ENCODE peak calls at places on chromosomes 2 and 18, in four cellular contexts. One of them, this sample, is unnamed.

GRCh38 chr18:60684843-60685513 is 312.4 kb upstream of the MC4R start:
- DNase-seq in HCT116: peak
- DNase-seq in DND-41: no peak
- DNase-seq in astrocyte: peak
- DNase-seq in this sample: no peak

GRCh38 chr18:77068890-77069312 is 63.7 kb downstream of the MBP start:
- DNase-seq in astrocyte: no peak
- DNase-seq in DND-41: no peak
- DNase-seq in HCT116: no peak
- DNase-seq in this sample: no peak

GRCh38 chr2:204177251-204177976 is 240.9 kb downstream of the ICOS start:
- DNase-seq in astrocyte: no peak
- DNase-seq in HCT116: no peak
- DNase-seq in DND-41: no peak
- DNase-seq in this sample: no peak

GRCh38 chr2:197538412-197538811 is 22.5 kb downstream of the MOB4 start:
- DNase-seq in astrocyte: peak
- DNase-seq in HCT116: no peak
- DNase-seq in DND-41: no peak
- DNase-seq in this sample: no peak

GRCh38 chr2:44148997-44149396 is 19.7 kb upstream of the PPM1B start:
- DNase-seq in astrocyte: no peak
- DNase-seq in DND-41: no peak
- DNase-seq in HCT116: no peak
- DNase-seq in this sample: no peak

GRCh38 chr2:101270700-101271259 is 18.1 kb downstream of the CNOT11 start:
- DNase-seq in DND-41: no peak
- DNase-seq in HCT116: no peak
- DNase-seq in astrocyte: no peak
- DNase-seq in this sample: no peak

GRCh38 chr18:8876887-8877286 is 171.5 kb downstream of the MTCL1 start:
- DNase-seq in astrocyte: no peak
- DNase-seq in HCT116: no peak
- DNase-seq in DND-41: no peak
- DNase-seq in this sample: no peak

GRCh38 chr2:70703900-70704549 is 64.0 kb downstream of the ADD2 start:
- DNase-seq in HCT116: no peak
- DNase-seq in astrocyte: peak
- DNase-seq in DND-41: no peak
- DNase-seq in this sample: no peak

GRCh38 chr2:121790276-121790956 is 35.0 kb downstream of the TSN start:
- DNase-seq in astrocyte: peak
- DNase-seq in HCT116: peak
- DNase-seq in DND-41: no peak
- DNase-seq in this sample: peak

GRCh38 chr2:181573140-181573736 is 83.7 kb downstream of the CERKL start:
- DNase-seq in astrocyte: peak
- DNase-seq in DND-41: peak
- DNase-seq in HCT116: peak
- DNase-seq in this sample: no peak

GRCh38 chr2:12606472-12607000 is 110.2 kb upstream of the TRIB2 start:
- DNase-seq in DND-41: no peak
- DNase-seq in astrocyte: peak
- DNase-seq in HCT116: no peak
- DNase-seq in this sample: no peak

GRCh38 chr2:45964226-45964841 is 312.9 kb downstream of the PRKCE start:
- DNase-seq in astrocyte: peak
- DNase-seq in HCT116: peak
- DNase-seq in DND-41: peak
- DNase-seq in this sample: peak

GRCh38 chr2:39664898-39665591 is 672 bp upstream of the TMEM178A start:
- DNase-seq in astrocyte: no peak
- DNase-seq in DND-41: no peak
- DNase-seq in HCT116: no peak
- DNase-seq in this sample: no peak

GRCh38 chr2:69180974-69181373 is 168.0 kb downstream of the ANTXR1 start:
- DNase-seq in astrocyte: no peak
- DNase-seq in DND-41: no peak
- DNase-seq in HCT116: no peak
- DNase-seq in this sample: no peak

GRCh38 chr2:120600786-120601185 is 134.9 kb upstream of the GLI2 start:
- DNase-seq in astrocyte: no peak
- DNase-seq in HCT116: no peak
- DNase-seq in DND-41: no peak
- DNase-seq in this sample: no peak

GRCh38 chr18:58893388-58894099 is 28.9 kb downstream of the ZNF532 start:
- DNase-seq in HCT116: peak
- DNase-seq in astrocyte: no peak
- DNase-seq in DND-41: no peak
- DNase-seq in this sample: peak

GRCh38 chr2:210496512-210496911 is 20.0 kb upstream of the LANCL1 start:
- DNase-seq in DND-41: no peak
- DNase-seq in astrocyte: no peak
- DNase-seq in HCT116: no peak
- DNase-seq in this sample: no peak

GRCh38 chr2:236550701-236551465 is 18.7 kb upstream of the ACKR3 start:
- DNase-seq in DND-41: no peak
- DNase-seq in astrocyte: no peak
- DNase-seq in HCT116: no peak
- DNase-seq in this sample: no peak
- H3K4me2 ChIP-seq in DND-41: no peak
- H3K4me2 ChIP-seq in astrocyte: no peak
- H3K4me2 ChIP-seq in HCT116: no peak
- H3K4me2 ChIP-seq in this sample: no peak

GRCh38 chr18:63284861-63285260 is 34.7 kb downstream of the BCL2 start:
- DNase-seq in astrocyte: no peak
- DNase-seq in HCT116: no peak
- DNase-seq in DND-41: no peak
- DNase-seq in this sample: no peak
- H3K4me3 ChIP-seq in astrocyte: no peak
- H3K4me3 ChIP-seq in HCT116: no peak
- H3K4me3 ChIP-seq in DND-41: no peak
- H3K4me3 ChIP-seq in this sample: no peak

DNA sequence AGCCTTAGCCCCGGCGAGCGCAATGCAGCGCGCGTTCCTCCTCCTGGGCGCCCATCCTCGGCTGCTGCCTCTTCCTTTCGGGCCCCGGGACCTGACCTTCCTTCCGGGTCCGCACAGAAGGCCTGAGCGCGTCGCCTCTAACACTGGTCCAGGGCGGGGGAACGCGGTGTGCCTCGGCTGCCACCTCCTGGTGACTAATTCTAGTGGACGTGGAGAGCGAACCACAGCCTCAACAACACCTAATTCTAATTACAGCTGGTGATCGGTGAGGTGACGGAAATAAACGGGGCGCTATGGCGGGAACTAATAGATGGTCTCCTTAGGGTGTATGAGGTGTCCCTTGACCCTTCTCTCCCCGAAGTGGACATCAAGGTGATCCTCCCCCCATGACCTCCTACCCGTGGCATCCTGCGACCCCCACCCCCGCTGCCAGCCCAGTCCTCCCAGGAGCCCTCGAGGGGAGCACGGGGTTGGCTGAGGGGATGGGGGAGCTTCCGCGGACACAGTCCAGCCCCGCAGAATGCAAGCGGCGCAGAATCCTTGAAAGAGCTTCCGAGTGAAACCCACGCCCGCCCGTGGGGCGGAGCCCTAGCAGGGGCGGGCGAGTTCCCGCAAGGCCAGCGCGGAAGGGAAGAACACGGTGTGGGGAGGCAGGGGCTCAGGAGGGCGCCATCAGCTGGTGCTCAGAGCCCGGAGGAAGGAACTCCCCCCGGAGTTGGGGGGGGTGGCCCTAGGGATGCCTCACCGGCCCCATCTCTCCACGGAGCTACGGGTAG is 12.8 kb upstream of the HMSD start:
- DNase-seq in HCT116: peak
- DNase-seq in astrocyte: peak
- DNase-seq in DND-41: no peak
- DNase-seq in this sample: peak
- H3K9ac ChIP-seq in HCT116: no peak
- H3K9ac ChIP-seq in astrocyte: peak
- H3K9ac ChIP-seq in DND-41: no peak
- H3K9ac ChIP-seq in this sample: peak

DNA sequence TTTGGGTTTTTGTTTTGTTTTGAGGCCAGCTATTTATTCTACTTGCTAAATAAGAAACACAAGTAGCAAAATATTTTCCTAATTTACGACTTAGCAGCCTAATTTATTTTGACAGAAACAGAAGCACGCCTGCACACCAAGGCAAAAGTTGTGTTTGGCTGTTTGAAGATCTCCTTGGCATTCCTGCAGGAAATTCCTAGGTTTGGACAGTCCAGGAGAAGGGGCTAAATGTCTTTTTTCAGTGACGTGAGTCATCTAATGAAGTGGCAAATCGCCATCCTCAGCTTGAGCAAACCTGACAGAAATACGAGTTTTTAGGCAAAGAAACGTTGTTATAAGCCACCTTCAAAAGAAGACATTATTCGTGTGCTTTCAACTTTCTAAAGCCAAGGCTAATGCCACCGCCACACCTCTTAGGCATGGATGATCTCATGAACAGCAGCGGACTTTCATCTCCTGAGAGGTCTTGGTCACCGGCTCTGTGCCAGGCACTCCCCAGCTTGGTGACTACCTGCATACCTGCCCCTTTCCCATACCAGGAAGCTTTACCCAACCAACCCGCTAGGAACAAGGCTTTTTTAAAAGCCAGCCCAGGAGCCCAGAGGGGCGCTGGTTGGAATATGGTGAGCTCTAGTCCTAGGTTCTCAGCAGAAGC is 30.9 kb downstream of the STK39 start:
- DNase-seq in HCT116: peak
- DNase-seq in DND-41: no peak
- DNase-seq in astrocyte: peak
- DNase-seq in this sample: no peak
- H3K4me2 ChIP-seq in HCT116: peak
- H3K4me2 ChIP-seq in DND-41: no peak
- H3K4me2 ChIP-seq in astrocyte: peak
- H3K4me2 ChIP-seq in this sample: no peak

This sample was measured in keratinocyte.